ENCODE peak calls at places on chromosomes 12 and 14, in eight cellular contexts. J, E, I, U, H, T, M and A are unnamed samples.
A peak's percentile ranks its signal among the peaks of the same experiment; 100 is the strongest.

GRCh38 chr12:6110006-6110405 is 14.5 kb downstream of the VWF start:
- DNase-seq in J (no peak), E (no peak), I (no peak), U (no peak), H (no peak), T (no peak), M (no peak), A (no peak)

GRCh38 chr14:50062438-50063039 is 53.8 kb downstream of the VCPKMT start:
- DNase-seq in J (peak; percentile 64), E (no peak), I (peak; percentile 55), U (peak; percentile 38), H (peak; percentile 88), T (no peak), M (peak; percentile 72), A (no peak)

GRCh38 chr12:53102883-53103807 is at the start of gene SOAT2:
- DNase-seq in J (no peak), E (no peak), I (no peak), U (no peak), H (no peak), T (peak; percentile 58), M (no peak), A (peak; percentile 59)

GRCh38 chr12:115444336-115444735 is 760.4 kb upstream of the TBX3 start:
- DNase-seq in J (no peak), E (no peak), I (no peak), U (no peak), H (no peak), T (no peak), M (no peak), A (no peak)

GRCh38 chr14:59688224-59689170 is 111.9 kb upstream of the CCDC175 start:
- DNase-seq in J (peak; percentile 58), E (no peak), I (peak; percentile 38), U (peak; percentile 44), H (peak; percentile 35), T (no peak), M (peak; percentile 15), A (no peak)

GRCh38 chr14:100617715-100618693 is 30.8 kb upstream of the BEGAIN start:
- DNase-seq in J (peak; percentile 13), E (peak; percentile 46), I (peak; percentile 26), U (no peak), H (no peak), T (peak; percentile 61), M (no peak), A (peak; percentile 54)

GRCh38 chr12:15186593-15186992 is 34.6 kb downstream of the RERG start:
- DNase-seq in J (no peak), E (no peak), I (peak; percentile 13), U (no peak), H (no peak), T (no peak), M (no peak), A (no peak)

GRCh38 chr12:4274396-4274959 is 916 bp downstream of the CCND2 start:
- DNase-seq in J (no peak), E (peak; percentile 47), I (no peak), U (no peak), H (no peak), T (peak; percentile 81), M (no peak), A (no peak)

GRCh38 chr14:99475179-99475578 is 5.5 kb downstream of the SETD3 start:
- DNase-seq in J (no peak), E (no peak), I (no peak), U (no peak), H (peak; percentile 63), T (no peak), M (no peak), A (no peak)

GRCh38 chr12:40137252-40137651 is 31.4 kb upstream of the SLC2A13 start:
- DNase-seq in J (no peak), E (no peak), I (no peak), U (no peak), H (no peak), T (no peak), M (no peak), A (no peak)

GRCh38 chr12:31408778-31409177 is 82.8 kb upstream of the SINHCAF start:
- DNase-seq in J (no peak), E (no peak), I (no peak), U (no peak), H (no peak), T (no peak), M (no peak), A (no peak)

GRCh38 chr12:31405021-31405420 is 79.1 kb upstream of the SINHCAF start:
- DNase-seq in J (no peak), E (no peak), I (no peak), U (no peak), H (no peak), T (no peak), M (no peak), A (no peak)

GRCh38 chr12:31407562-31407961 is 81.6 kb upstream of the SINHCAF start:
- DNase-seq in J (no peak), E (no peak), I (no peak), U (no peak), H (no peak), T (no peak), M (no peak), A (no peak)

DNA sequence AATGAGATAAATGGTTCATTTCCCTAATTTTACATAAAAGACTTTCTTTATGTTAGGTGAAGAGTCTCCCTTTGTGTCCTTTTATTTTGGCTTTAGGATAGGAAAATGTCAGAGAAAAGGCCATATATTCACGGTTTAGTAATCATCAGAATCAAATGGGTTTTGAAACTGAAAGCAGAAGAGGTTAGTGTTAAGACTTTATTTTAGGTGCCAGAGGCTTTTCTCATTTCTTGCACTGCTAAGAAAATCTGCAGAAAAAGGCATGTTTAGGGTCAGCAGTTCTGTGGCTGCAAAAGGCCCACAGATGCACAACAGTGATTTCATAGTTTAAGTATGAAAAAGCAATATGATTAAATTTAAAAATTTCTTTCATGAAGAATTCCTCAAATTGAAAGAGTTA is 80.4 kb upstream of the SINHCAF start:
- DNase-seq in J (no peak), E (no peak), I (no peak), U (no peak), H (no peak), T (no peak), M (no peak), A (no peak)
- TF ChIP-seq EP300 in J (no peak), E (no peak), I (no peak), U (no peak), H (no peak), T (no peak), M (no peak), A (no peak)

GRCh38 chr14:77299776-77300175 is 20.9 kb downstream of the POMT2 start:
- DNase-seq in J (peak; percentile 78), E (no peak), I (no peak), U (peak; percentile 38), H (no peak), T (no peak), M (no peak), A (no peak)

GRCh38 chr14:77303417-77304156 is 17.1 kb downstream of the POMT2 start:
- DNase-seq in J (no peak), E (no peak), I (no peak), U (no peak), H (peak; percentile 44), T (no peak), M (peak; percentile 92), A (no peak)

GRCh38 chr14:77301103-77301502 is 19.6 kb downstream of the POMT2 start:
- DNase-seq in J (peak; percentile 83), E (peak; percentile 86), I (peak; percentile 65), U (peak; percentile 80), H (peak; percentile 78), T (peak; percentile 83), M (peak; percentile 78), A (peak; percentile 89)

GRCh38 chr14:77305696-77306095 is 15.0 kb downstream of the POMT2 start:
- DNase-seq in J (no peak), E (no peak), I (no peak), U (no peak), H (no peak), T (no peak), M (no peak), A (no peak)

DNA sequence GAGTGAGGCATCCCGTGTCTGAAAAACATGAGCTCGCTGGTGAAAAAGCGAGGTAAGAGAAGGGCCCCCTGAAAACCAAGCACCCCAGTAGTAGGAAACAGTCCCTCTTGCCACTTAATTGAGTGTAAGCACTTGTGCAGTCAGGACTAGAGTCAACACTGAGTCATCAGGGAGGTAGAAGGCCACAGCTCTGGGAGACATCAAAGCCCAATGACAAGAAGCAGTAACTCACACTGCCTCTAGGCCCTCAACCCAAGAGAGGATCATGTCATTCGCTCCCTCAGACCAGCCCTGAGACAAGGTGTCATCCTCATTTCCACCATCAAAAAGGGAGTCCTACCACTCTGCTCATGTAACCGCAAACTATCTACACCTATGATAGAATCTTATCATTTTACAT is 17.8 kb downstream of the POMT2 start:
- DNase-seq in J (no peak), E (no peak), I (no peak), U (no peak), H (peak; percentile 36), T (no peak), M (peak; percentile 94), A (no peak)
- H3K27ac ChIP-seq in J (no peak overlapping the region), E (no peak overlapping the region), I (peak overlapping the region; percentile 40), U (no peak overlapping the region), H (peak overlapping the region; percentile 40), T (no peak overlapping the region), M (peak overlapping the region; percentile 95), A (peak overlapping the region; percentile 47)

DNA sequence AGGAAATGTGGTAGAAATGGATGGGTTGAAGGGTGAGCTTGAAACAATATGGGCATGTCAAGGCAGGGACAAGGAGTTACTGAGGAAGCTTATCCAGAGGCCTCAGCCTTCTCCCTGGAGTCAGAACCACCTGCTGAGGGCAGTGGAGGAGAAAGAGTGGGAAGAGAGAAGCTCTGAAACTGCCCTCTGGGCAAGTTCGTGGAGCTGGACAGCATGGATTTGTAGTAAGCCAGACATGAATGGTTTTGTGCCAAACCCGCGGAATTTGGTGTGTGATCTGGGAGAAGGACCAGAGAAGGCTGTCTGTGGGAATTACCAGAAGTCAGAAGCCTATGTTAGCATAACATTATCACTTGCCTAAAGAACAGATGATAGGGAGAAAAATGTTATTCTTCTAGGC is 164.8 kb downstream of the SLC41A2 start:
- DNase-seq in J (no peak), E (peak; percentile 52), I (no peak), U (no peak), H (no peak), T (no peak), M (no peak), A (no peak)
- TF ChIP-seq EP300 in J (no peak), E (no peak), I (no peak), U (no peak), H (no peak), T (no peak), M (no peak), A (no peak)

GRCh38 chr12:113098428-113099028 is 37.0 kb downstream of the RASAL1 start:
- DNase-seq in J (peak; percentile 82), E (peak; percentile 52), I (peak; percentile 92), U (peak; percentile 90), H (peak; percentile 78), T (peak; percentile 86), M (peak; percentile 95), A (peak; percentile 93)

GRCh38 chr12:113096675-113097461 is 38.7 kb downstream of the RASAL1 start:
- DNase-seq in J (no peak), E (no peak), I (no peak), U (no peak), H (no peak), T (no peak), M (no peak), A (no peak)

GRCh38 chr12:113099364-113099763 is 36.2 kb downstream of the RASAL1 start:
- DNase-seq in J (no peak), E (no peak), I (no peak), U (no peak), H (no peak), T (no peak), M (no peak), A (no peak)

GRCh38 chr12:113099764-113100163 is 35.8 kb downstream of the RASAL1 start:
- DNase-seq in J (no peak), E (no peak), I (no peak), U (no peak), H (no peak), T (no peak), M (no peak), A (no peak)

GRCh38 chr12:113097716-113098427 is 37.7 kb downstream of the RASAL1 start:
- DNase-seq in J (no peak), E (no peak), I (peak; percentile 93), U (no peak), H (no peak), T (no peak), M (no peak), A (no peak)
- H3K27ac ChIP-seq in J (no peak overlapping the region), E (no peak overlapping the region), I (peak overlapping the region; percentile 71), U (no peak overlapping the region), H (no peak overlapping the region), T (no peak overlapping the region), M (no peak overlapping the region), A (no peak overlapping the region)